ENCODE peak calls at places on chromosome 1, in nine cellular contexts. U is Karpas-422, K is PC-9, O is neuronal stem cell, C is tibial nerve, M is K562, F is RWPE1, Q is A549, V is GM23248. H is an unnamed sample.

GRCh38 chr1:65605621-65606020 is 185.2 kb downstream of the LEPR start:
- DNase-seq in F (no peak), O (no peak), Q (no peak), K (no peak), U (no peak), M (no peak), V (peak), C (no peak), H (no peak)

GRCh38 chr1:63641615-63642014 is 48.4 kb downstream of the PGM1 start:
- DNase-seq in F (no peak), U (no peak), V (no peak), Q (no peak), K (no peak), M (no peak), C (no peak), O (no peak), H (no peak)

GRCh38 chr1:185241127-185241526 is 75.9 kb downstream of the IVNS1ABP start:
- DNase-seq in Q (no peak), U (no peak), F (no peak), K (no peak), M (peak), V (no peak), C (no peak), O (peak), H (no peak)

GRCh38 chr1:74425669-74426068 is 86.7 kb downstream of the LRRC53 start:
- DNase-seq in C (no peak), F (no peak), V (no peak), M (no peak), O (no peak), U (no peak), K (no peak), Q (no peak), H (no peak)

GRCh38 chr1:193190096-193190744 is 3.8 kb upstream of the B3GALT2 start:
- DNase-seq in M (no peak), F (no peak), C (no peak), U (no peak), Q (no peak), O (no peak), K (no peak), V (peak), H (no peak)

GRCh38 chr1:243496173-243496553 is 240.3 kb downstream of the SDCCAG8 start:
- DNase-seq in V (no peak), F (no peak), Q (no peak), K (no peak), C (no peak), U (no peak), O (no peak), M (no peak), H (no peak)

GRCh38 chr1:39352881-39353280 is 138.6 kb upstream of the BMP8A start:
- DNase-seq in U (no peak), V (peak), M (no peak), K (no peak), O (no peak), F (no peak), C (no peak), Q (no peak), H (no peak)

GRCh38 chr1:99665212-99665611 is 19.3 kb downstream of the PALMD start:
- DNase-seq in K (no peak), F (no peak), O (no peak), C (no peak), V (no peak), U (no peak), Q (no peak), M (no peak), H (no peak)

GRCh38 chr1:231695439-231696255 is 69.1 kb downstream of the DISC1 start:
- DNase-seq in U (no peak), V (no peak), K (no peak), Q (no peak), O (no peak), M (no peak), C (no peak), F (no peak), H (no peak)

GRCh38 chr1:6459850-6460265 is 6.1 kb downstream of the TNFRSF25 start:
- DNase-seq in K (no peak), F (no peak), O (no peak), Q (no peak), U (no peak), C (no peak), M (peak), V (no peak), H (peak)

GRCh38 chr1:236261898-236262297 is 19.9 kb downstream of the ERO1B start:
- DNase-seq in U (no peak), C (no peak), V (no peak), O (no peak), K (no peak), F (no peak), M (no peak), Q (no peak), H (no peak)

GRCh38 chr1:196535727-196536126 is 72.5 kb downstream of the KCNT2 start:
- DNase-seq in Q (no peak), U (peak), F (no peak), V (peak), M (no peak), O (peak), K (no peak), C (no peak), H (no peak)

GRCh38 chr1:53835491-53835890 is 2.6 kb downstream of the NDC1 start:
- DNase-seq in O (no peak), K (no peak), V (no peak), Q (no peak), C (no peak), M (no peak), U (peak), F (no peak), H (no peak)

GRCh38 chr1:9557624-9558023 is 18.4 kb downstream of the SLC25A33 start:
- DNase-seq in V (no peak), K (no peak), O (no peak), C (no peak), U (peak), Q (no peak), M (no peak), F (no peak), H (no peak)

GRCh38 chr1:63615809-63616420 is 22.7 kb downstream of the PGM1 start:
- DNase-seq in V (peak), F (peak), M (peak), O (peak), U (peak), K (peak), C (peak), Q (peak), H (peak)

GRCh38 chr1:216535059-216535458 is 111.8 kb upstream of the USH2A start:
- DNase-seq in M (no peak), Q (no peak), U (no peak), O (no peak), V (no peak), C (no peak), F (no peak), K (no peak), H (no peak)

GRCh38 chr1:93969371-93969770 is 60.1 kb upstream of the GCLM start:
- DNase-seq in O (no peak), F (no peak), V (peak), C (no peak), Q (no peak), K (no peak), U (no peak), M (no peak), H (no peak)

GRCh38 chr1:157969693-157970485 is 23.6 kb upstream of the KIRREL1 start:
- DNase-seq in F (peak), U (peak), M (peak), K (peak), O (peak), Q (peak), C (no peak), V (peak), H (no peak)

GRCh38 chr1:161487483-161487827 is 17.8 kb upstream of the FCGR2A start:
- DNase-seq in C (no peak), O (no peak), V (peak), Q (no peak), K (peak), F (peak), U (no peak), M (peak), H (no peak)

GRCh38 chr1:10398278-10398733 is 558 bp upstream of the PGD start:
- DNase-seq in Q (no peak), M (no peak), C (no peak), V (no peak), F (no peak), O (no peak), U (peak), K (no peak), H (no peak)

GRCh38 chr1:245245021-245245667 is 90.4 kb downstream of the KIF26B start:
- DNase-seq in U (no peak), Q (no peak), F (no peak), M (no peak), O (no peak), V (no peak), K (no peak), C (no peak), H (no peak)

GRCh38 chr1:212208978-212209644 is 76.1 kb upstream of the PPP2R5A start:
- DNase-seq in O (no peak), M (no peak), F (no peak), V (no peak), U (no peak), Q (no peak), C (no peak), K (no peak), H (no peak)

GRCh38 chr1:181366910-181367309 is 116.4 kb upstream of the CACNA1E start:
- DNase-seq in V (no peak), F (no peak), K (no peak), Q (no peak), C (no peak), M (no peak), O (no peak), U (no peak), H (no peak)

GRCh38 chr1:176643536-176643935 is 180.6 kb downstream of the PAPPA2 start:
- DNase-seq in Q (no peak), O (no peak), U (no peak), M (no peak), F (no peak), K (no peak), C (no peak), V (peak), H (no peak)

GRCh38 chr1:3543076-3544049 is 67.9 kb downstream of the MEGF6 start:
- DNase-seq in F (peak), C (peak), O (no peak), V (peak), M (no peak), Q (peak), K (peak), U (no peak), H (no peak)

GRCh38 chr1:67838180-67838912 is 5.1 kb upstream of the GNG12 start:
- DNase-seq in K (peak), F (no peak), U (no peak), M (no peak), O (no peak), V (peak), Q (no peak), C (no peak), H (no peak)

DNA sequence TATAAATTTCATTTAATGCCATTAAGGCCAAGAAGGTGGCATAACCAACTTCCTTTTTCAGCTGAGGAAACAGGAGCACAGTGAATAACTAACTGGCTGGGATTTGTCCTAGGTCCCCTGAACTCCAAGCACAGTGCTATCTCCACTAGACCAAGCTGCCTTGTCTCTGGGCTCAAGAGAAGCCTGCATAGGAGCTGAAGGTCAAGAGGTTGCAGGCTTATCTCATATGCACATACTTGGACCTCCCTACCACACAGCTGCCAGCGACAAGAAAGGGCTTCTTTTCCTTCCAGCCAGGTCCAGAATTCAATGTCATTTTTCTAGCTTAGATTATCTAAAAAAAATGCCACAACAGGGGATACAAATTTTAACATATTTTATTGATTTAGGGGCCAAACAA is 27.1 kb downstream of the AK2 start:
- DNase-seq in Q (no peak), F (no peak), U (no peak), V (no peak), M (peak), O (no peak), K (no peak), C (no peak), H (no peak)
- H3K27ac ChIP-seq in Q (no peak), F (no peak), U (no peak), V (no peak), M (no peak), O (no peak), K (peak), C (peak), H (no peak)

DNA sequence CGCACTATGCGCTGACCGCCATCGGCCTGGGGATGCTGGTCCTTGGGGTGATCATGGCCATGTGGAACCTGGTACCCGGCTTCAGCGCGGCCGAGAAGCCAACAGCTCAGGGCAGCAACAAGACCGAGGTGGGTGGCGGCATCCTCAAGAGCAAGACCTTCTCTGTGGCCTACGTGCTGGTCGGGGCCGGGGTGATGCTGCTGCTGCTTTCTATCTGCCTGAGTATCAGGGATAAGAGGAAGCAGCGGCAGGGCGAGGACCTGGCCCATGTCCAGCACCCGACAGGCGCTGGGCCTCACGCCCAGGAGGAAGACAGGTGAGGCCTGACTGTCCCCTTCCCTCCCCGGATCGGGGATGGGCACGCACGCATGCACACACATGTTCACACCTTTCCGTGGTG is 31.9 kb upstream of the FHAD1 start:
- DNase-seq in O (no peak), F (no peak), Q (no peak), C (no peak), U (no peak), V (no peak), K (no peak), M (no peak), H (no peak)
- H3K27ac ChIP-seq in O (peak), F (no peak), Q (no peak), C (peak), U (no peak), V (no peak), K (no peak), M (no peak), H (no peak)

GRCh38 chr1:5458248-5458647 is 534.0 kb downstream of the NPHP4 start:
- DNase-seq in V (no peak), U (no peak), K (no peak), F (no peak), O (no peak), C (no peak), Q (no peak), M (no peak), H (no peak)

GRCh38 chr1:5455651-5456050 is 536.6 kb downstream of the NPHP4 start:
- DNase-seq in Q (no peak), V (no peak), F (no peak), C (no peak), U (no peak), M (no peak), O (no peak), K (no peak), H (no peak)

GRCh38 chr1:5459839-5460238 is 532.4 kb downstream of the NPHP4 start:
- DNase-seq in C (no peak), V (no peak), M (no peak), U (no peak), K (no peak), F (no peak), Q (no peak), O (no peak), H (no peak)

GRCh38 chr1:5455056-5455455 is 537.2 kb downstream of the NPHP4 start:
- DNase-seq in K (no peak), M (no peak), U (no peak), V (no peak), O (peak), C (no peak), F (no peak), Q (no peak), H (no peak)

GRCh38 chr1:5456090-5456789 is 536.0 kb downstream of the NPHP4 start:
- DNase-seq in O (no peak), C (no peak), V (no peak), U (no peak), K (no peak), M (peak), F (no peak), Q (no peak), H (no peak)
- H3K27ac ChIP-seq in O (no peak), C (no peak), V (no peak), U (no peak), K (no peak), M (no peak), F (no peak), Q (no peak), H (no peak)

GRCh38 chr1:227125929-227126545 is 185.9 kb downstream of the COQ8A start:
- DNase-seq in U (no peak), O (no peak), V (no peak), K (no peak), C (no peak), Q (no peak), F (no peak), M (no peak), H (no peak)

GRCh38 chr1:227124461-227124860 is 184.4 kb downstream of the COQ8A start:
- DNase-seq in O (no peak), F (no peak), Q (no peak), V (peak), U (no peak), M (no peak), K (no peak), C (no peak), H (no peak)

GRCh38 chr1:227131193-227131592 is 187.1 kb downstream of the CDC42BPA start:
- DNase-seq in O (no peak), Q (peak), U (peak), V (peak), F (peak), M (peak), K (no peak), C (no peak), H (no peak)

DNA sequence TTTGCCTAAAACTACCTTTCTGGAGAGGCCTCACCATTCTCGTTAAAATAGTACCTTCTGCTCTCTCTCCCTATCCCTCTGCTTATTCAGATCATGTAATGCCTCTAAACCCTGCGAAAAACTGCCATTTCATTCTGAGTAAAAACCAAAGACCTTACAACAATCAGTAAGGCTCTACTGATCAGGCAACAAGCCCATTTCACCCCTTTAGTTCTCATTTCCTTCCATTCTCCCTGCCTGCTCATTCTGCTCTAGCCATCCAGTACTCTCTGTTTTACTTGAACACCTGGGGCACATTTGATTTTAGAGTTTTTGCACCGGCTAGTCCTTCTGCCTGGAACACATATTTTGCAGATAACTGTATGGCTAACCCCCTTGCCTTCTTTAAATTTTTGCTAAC is 187.8 kb downstream of the COQ8A start:
- DNase-seq in F (no peak), K (no peak), C (no peak), V (no peak), M (no peak), O (no peak), Q (no peak), U (no peak), H (no peak)
- H3K27ac ChIP-seq in F (no peak), K (no peak), C (no peak), V (no peak), M (no peak), O (no peak), Q (no peak), U (no peak), H (no peak)

GRCh38 chr1:222096883-222097282 is 355.0 kb upstream of the DUSP10 start:
- DNase-seq in C (no peak), V (peak), Q (no peak), K (no peak), O (no peak), M (no peak), F (no peak), U (no peak), H (no peak)

GRCh38 chr1:222096476-222096772 is 354.5 kb upstream of the DUSP10 start:
- DNase-seq in F (no peak), M (no peak), U (no peak), V (no peak), K (no peak), O (no peak), Q (no peak), C (no peak), H (no peak)

GRCh38 chr1:222097646-222098045 is 355.8 kb upstream of the DUSP10 start:
- DNase-seq in Q (no peak), V (no peak), C (no peak), U (no peak), M (no peak), F (peak), K (peak), O (no peak), H (no peak)

GRCh38 chr1:222093518-222093917 is 351.6 kb upstream of the DUSP10 start:
- DNase-seq in C (no peak), Q (no peak), O (no peak), F (no peak), U (no peak), M (no peak), V (no peak), K (no peak), H (no peak)

DNA sequence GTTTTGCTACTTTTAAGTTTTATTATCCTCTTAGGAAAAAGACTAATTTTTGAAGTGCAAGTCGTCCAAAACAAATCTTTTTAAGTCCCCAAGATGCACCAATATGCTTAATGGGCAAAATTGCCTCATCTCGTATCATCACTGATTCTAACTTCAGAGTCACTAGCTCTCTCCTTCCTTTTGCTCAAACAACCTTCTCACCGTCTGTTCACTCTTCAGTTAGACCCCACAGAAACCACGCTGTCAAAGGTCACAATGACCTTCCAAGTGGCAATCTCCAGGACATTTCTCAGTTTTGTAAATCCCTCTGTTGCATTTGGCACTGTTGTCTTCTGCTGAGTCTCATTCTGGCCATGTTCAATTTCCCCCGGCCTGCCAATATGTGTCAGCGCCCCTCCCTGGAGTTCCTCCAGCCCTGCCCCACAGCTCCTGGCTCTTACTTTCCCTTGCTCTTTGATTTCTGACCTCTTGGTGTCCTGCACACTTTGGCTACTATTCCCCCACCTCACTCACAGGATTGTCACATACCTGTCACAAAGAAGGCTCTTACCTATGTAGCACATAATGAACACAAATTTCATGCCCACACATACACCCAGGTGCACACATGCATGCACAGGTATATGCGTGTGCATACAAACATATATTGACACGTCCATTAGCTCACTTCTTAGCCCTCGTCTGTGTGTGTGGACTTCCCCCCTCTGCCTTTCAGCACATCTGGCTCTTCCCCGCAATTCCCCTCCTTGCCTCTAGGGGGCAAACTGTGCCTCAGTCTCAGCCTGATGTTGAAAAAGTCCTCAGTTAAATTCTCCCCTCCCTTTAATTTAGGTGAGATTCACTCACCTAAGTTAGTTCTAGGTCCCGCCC is 354.0 kb upstream of the DUSP10 start:
- DNase-seq in Q (peak), V (no peak), O (peak), K (no peak), U (peak), M (peak), F (peak), C (no peak), H (peak)
- H3K27ac ChIP-seq in Q (no peak), V (no peak), O (no peak), K (no peak), U (no peak), M (no peak), F (no peak), C (no peak), H (no peak)

GRCh38 chr1:110902820-110903463 is 30.0 kb downstream of the CD53 start:
- DNase-seq in M (no peak), C (no peak), Q (no peak), F (no peak), V (no peak), U (no peak), O (no peak), K (no peak), H (no peak)
- H3K27ac ChIP-seq in M (no peak), C (no peak), Q (no peak), F (no peak), V (no peak), U (no peak), O (no peak), K (no peak), H (peak)

H was measured in naive thymus-derived CD4-positive, alpha-beta T cell.